ENCODE peak calls at places on chromosome 12, in four cellular contexts. G is GM10248, P is AG10803, E is coronary artery. Z is an unnamed sample.
A peak's percentile ranks its signal among the peaks of the same experiment; 100 is the strongest.

GRCh38 chr12:108645686-108646596 is 12.2 kb upstream of the SELPLG start:
- DNase-seq in P (no peak), E (no peak), G (no peak), Z (no peak)

GRCh38 chr12:31849090-31849687 is 110.0 kb upstream of the RESF1 start:
- DNase-seq in E (no peak), G (no peak), P (no peak), Z (peak; percentile 14)

GRCh38 chr12:54299515-54300266 is 1.1 kb downstream of the NFE2 start:
- DNase-seq in G (no peak), E (no peak), P (no peak), Z (peak; percentile 72)

GRCh38 chr12:69688021-69688420 is 11.1 kb downstream of the BEST3 start:
- DNase-seq in G (no peak), P (peak; percentile 20), E (no peak), Z (peak; percentile 46)

GRCh38 chr12:45794422-45794821 is 64.9 kb downstream of the ARID2 start:
- DNase-seq in E (no peak), P (no peak), G (no peak), Z (no peak)

GRCh38 chr12:88235183-88235833 is 93.2 kb downstream of the TMTC3 start:
- DNase-seq in G (no peak), P (no peak), E (no peak), Z (no peak)

GRCh38 chr12:386651-387050 is 2.5 kb downstream of the KDM5A start:
- DNase-seq in P (peak; percentile 57), E (no peak), G (no peak), Z (peak; percentile 72)

GRCh38 chr12:102169922-102170698 is 27.5 kb downstream of the PMCH start:
- DNase-seq in G (peak; percentile 22), E (no peak), P (peak; percentile 22), Z (peak; percentile 54)

GRCh38 chr12:132593938-132594358 is 16.4 kb downstream of the LRCOL1 start:
- DNase-seq in E (no peak), P (peak; percentile 84), G (peak; percentile 70), Z (peak; percentile 86)

GRCh38 chr12:124321040-124321481 is 26.2 kb downstream of the RFLNA start:
- DNase-seq in E (no peak), G (peak; percentile 85), P (peak; percentile 46), Z (peak; percentile 59)

GRCh38 chr12:104508752-104509446 is 52.2 kb downstream of the CHST11 start:
- DNase-seq in G (no peak), E (no peak), P (no peak), Z (no peak)

GRCh38 chr12:114920828-114921579 is 237.0 kb upstream of the TBX3 start:
- DNase-seq in E (no peak), P (peak; percentile 78), G (no peak), Z (no peak)

GRCh38 chr12:122563361-122563760 is 36.3 kb downstream of the KNTC1 start:
- DNase-seq in P (no peak), E (no peak), G (no peak), Z (no peak)

GRCh38 chr12:1488908-1489381 is 105.4 kb downstream of the FBXL14 start:
- DNase-seq in P (peak; percentile 86), G (no peak), E (no peak), Z (peak; percentile 33)

GRCh38 chr12:124259168-124260066 is 35.5 kb upstream of the RFLNA start:
- DNase-seq in G (no peak), E (no peak), P (peak; percentile 19), Z (peak; percentile 34)

GRCh38 chr12:47752552-47752951 is 6.1 kb downstream of the RAPGEF3 start:
- DNase-seq in E (no peak), P (peak; percentile 81), G (no peak), Z (peak; percentile 96)

GRCh38 chr12:32115404-32116104 is 8.9 kb downstream of the BICD1 start:
- DNase-seq in P (peak; percentile 99), G (no peak), E (peak; percentile 92), Z (peak; percentile 97)

GRCh38 chr12:60182354-60182753 is 586.5 kb downstream of the SLC16A7 start:
- DNase-seq in P (no peak), G (no peak), E (no peak), Z (no peak)

GRCh38 chr12:6471992-6472366 is 1.5 kb upstream of the VAMP1 start:
- DNase-seq in P (peak; percentile 43), G (no peak), E (no peak), Z (peak; percentile 92)

GRCh38 chr12:27838543-27838942 is 58.5 kb upstream of the MANSC4 start:
- DNase-seq in G (no peak), P (no peak), E (no peak), Z (no peak)

GRCh38 chr12:38664661-38665269 is 240.6 kb downstream of the CPNE8 start:
- DNase-seq in P (peak; percentile 22), E (no peak), G (peak; percentile 7), Z (peak; percentile 55)

GRCh38 chr12:115623764-115624334 is 653.6 kb downstream of the MED13L start:
- DNase-seq in G (no peak), P (no peak), E (no peak), Z (no peak)

GRCh38 chr12:38156497-38157245 is 159.9 kb upstream of the ALG10B start:
- DNase-seq in G (no peak), P (no peak), E (no peak), Z (no peak)

GRCh38 chr12:32502693-32503510 is 103.5 kb downstream of the FGD4 start:
- DNase-seq in G (no peak), E (no peak), P (peak; percentile 91), Z (peak; percentile 81)

GRCh38 chr12:1398673-1399072 is 195.7 kb downstream of the FBXL14 start:
- DNase-seq in P (peak; percentile 45), E (no peak), G (no peak), Z (peak; percentile 8)

GRCh38 chr12:25052191-25053020 is 103.5 kb upstream of the BCAT1 start:
- DNase-seq in P (no peak), G (peak; percentile 60), E (no peak), Z (peak; percentile 11)

GRCh38 chr12:113601656-113602263 is 130.1 kb upstream of the LHX5 start:
- DNase-seq in E (no peak), G (no peak), P (no peak), Z (no peak)

GRCh38 chr12:124684971-124685688 is 117.7 kb upstream of the NCOR2 start:
- DNase-seq in G (no peak), P (peak; percentile 77), E (no peak), Z (peak; percentile 47)

GRCh38 chr12:125081427-125081826 is 16.2 kb downstream of the AACS start:
- DNase-seq in G (no peak), E (no peak), P (no peak), Z (no peak)

GRCh38 chr12:46786774-46787173 is 39.0 kb downstream of the SLC38A4 start:
- DNase-seq in G (no peak), P (peak; percentile 78), E (no peak), Z (peak; percentile 85)

GRCh38 chr12:120979220-120979861 is 998 bp downstream of the HNF1A start:
- DNase-seq in E (no peak), G (no peak), P (no peak), Z (no peak)

DNA sequence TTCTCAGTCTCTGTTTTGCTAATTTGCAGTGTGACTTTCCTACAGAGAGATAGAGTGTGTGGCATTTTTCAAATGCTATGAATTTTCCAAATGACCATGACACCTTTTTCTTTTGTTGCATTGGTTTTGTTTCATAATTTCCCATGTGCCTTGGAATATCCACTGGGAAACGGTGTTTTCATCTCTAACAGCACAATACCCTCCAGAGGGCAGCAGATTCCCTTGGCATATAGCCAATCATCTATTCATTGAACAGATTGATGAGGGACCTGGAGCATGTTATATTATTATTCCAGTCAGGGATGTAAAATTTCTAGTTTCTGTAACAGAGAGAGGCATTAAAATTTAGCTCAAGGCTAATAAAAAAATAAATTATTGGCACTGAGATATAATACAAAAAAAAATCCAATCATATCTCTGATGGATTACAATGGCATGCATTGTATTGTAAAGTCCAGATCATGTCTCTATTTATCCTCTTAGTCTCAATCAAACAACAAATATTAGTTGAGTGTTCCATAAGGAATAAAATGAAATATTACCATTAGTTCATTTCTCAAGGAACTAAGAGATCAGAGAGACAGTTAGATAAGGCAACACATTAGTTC is 29.6 kb upstream of the NTN4 start:
- DNase-seq in P (peak; percentile 55), G (no peak), E (no peak), Z (peak; percentile 70)
- TF ChIP-seq CTCF in P (peak; percentile 75), G (peak; percentile 13), E (no peak), Z (peak; percentile 72)

DNA sequence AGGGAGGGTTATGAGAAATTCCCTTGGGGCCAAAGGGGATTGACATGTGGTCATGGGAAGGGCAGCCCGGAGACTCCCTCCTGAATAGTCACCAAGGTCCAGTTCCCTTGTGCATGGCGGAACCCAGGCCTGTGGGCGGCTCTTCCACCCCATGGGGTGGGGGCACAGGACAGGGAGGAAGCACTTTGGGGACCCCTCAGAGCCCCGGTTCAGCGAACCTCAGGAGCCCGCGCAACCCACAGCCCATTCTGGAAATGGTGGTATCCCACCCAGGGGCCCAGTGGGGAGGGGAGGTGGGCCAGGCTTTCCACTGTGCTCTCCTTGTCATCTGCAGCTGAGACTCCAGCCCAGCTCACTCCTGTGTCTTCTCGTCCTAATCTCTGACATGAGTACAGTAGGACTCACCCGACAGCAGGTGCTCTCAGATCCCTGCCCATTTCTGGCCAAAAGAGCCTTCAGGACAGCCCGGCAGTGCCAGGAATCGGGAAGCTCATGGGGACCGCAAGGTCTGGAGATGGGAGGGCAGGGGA is 255.2 kb upstream of the SFSWAP start:
- DNase-seq in P (no peak), E (no peak), G (no peak), Z (no peak)
- TF ChIP-seq CTCF in P (no peak), E (no peak), G (no peak), Z (no peak)

GRCh38 chr12:66035289-66035961 is 95.1 kb downstream of the LLPH start:
- DNase-seq in P (peak; percentile 60), E (no peak), G (no peak), Z (peak; percentile 68)
- TF ChIP-seq CTCF in P (peak; percentile 63), E (no peak), G (peak; percentile 17), Z (peak; percentile 47)

GRCh38 chr12:57743769-57744168 is 1.1 kb upstream of the TSPAN31 start:
- DNase-seq in E (no peak), P (no peak), G (no peak), Z (no peak)

GRCh38 chr12:57745485-57745881 is 644 bp downstream of the TSPAN31 start:
- DNase-seq in E (no peak), G (no peak), P (no peak), Z (no peak)

GRCh38 chr12:57744777-57745484 is at the start of gene TSPAN31:
- DNase-seq in G (peak; percentile 92), E (peak; percentile 98), P (peak; percentile 98), Z (peak; percentile 99)

GRCh38 chr12:57744194-57744776 is 554 bp upstream of the TSPAN31 start:
- DNase-seq in G (peak; percentile 73), P (peak; percentile 82), E (peak; percentile 93), Z (no peak)

DNA sequence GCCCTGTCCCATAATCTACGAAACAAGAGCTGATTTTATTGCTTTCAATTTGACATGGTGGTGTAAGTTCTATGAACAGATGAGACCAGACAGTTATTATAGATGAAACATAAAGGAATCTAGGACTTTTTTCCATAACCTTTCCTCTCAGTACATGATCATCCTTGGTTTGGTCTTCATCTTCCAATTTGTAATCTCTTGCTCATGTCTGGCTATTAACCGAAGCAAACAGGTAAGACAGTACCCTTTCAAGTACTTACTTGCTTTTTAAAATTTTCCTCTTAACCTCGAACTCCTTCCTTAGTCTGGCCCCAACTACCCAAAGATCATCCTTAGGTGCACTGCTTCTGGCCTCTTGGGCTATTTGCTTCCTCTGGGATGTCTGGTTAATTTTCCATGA is 1.2 kb downstream of the TSPAN31 start:
- DNase-seq in E (no peak), P (no peak), G (no peak), Z (no peak)
- TF ChIP-seq CTCF in E (no peak), P (no peak), G (no peak), Z (no peak)

DNA sequence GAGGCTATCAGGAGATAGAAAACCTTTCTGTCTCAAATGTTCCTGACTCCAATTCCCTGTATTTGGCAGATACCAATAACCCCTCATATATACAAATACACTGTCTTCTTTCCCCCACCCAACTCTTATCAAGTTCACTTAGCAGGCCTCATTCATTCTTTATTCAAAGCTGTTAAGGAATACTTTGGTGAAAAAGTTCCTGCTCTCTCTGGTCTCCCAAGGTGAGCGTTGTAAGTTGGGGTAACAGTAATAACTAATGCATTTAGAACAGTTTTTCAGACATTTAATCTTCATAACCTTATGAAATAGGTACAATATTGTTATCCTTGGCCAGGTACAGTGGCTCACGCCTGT is 3.9 kb upstream of the GDF11 start:
- DNase-seq in E (no peak), P (no peak), G (no peak), Z (no peak)
- TF ChIP-seq CTCF in E (no peak), P (no peak), G (no peak), Z (no peak)

Z was measured in epithelial cell of esophagus.